ENCODE peak calls at places on chromosomes 16 and 17, in ten cellular contexts. K, Q, W, V, O, L, B, H, U and N are unnamed samples.

GRCh38 chr16:50123417-50123816 is 29.7 kb upstream of the TENT4B start:
- DNase-seq in O (no peak), L (no peak), V (no peak), U (no peak), H (no peak), Q (no peak), K (no peak), B (no peak), W (no peak), N (no peak)

GRCh38 chr16:73025506-73026131 is 22.3 kb downstream of the ZFHX3 start:
- DNase-seq in K (no peak), V (no peak), H (no peak), B (peak; percentile 77), U (no peak), O (no peak), L (no peak), W (no peak), Q (no peak), N (no peak)

GRCh38 chr17:32970281-32970680 is 21.4 kb upstream of the SPACA3 start:
- DNase-seq in W (no peak), H (no peak), L (no peak), O (no peak), V (no peak), K (no peak), U (no peak), Q (no peak), B (peak; percentile 16), N (no peak)

GRCh38 chr17:74737299-74738050 is 419 bp downstream of the RAB37 start:
- DNase-seq in H (no peak), K (peak; percentile 72), U (no peak), V (no peak), B (no peak), O (peak; percentile 77), L (no peak), Q (no peak), W (no peak), N (peak; percentile 66)

GRCh38 chr17:78318407-78318806 is 41.5 kb downstream of the SOCS3 start:
- DNase-seq in U (no peak), V (no peak), W (no peak), B (no peak), K (no peak), L (no peak), O (no peak), H (no peak), Q (no peak), N (no peak)

GRCh38 chr17:27523712-27524111 is 67.5 kb downstream of the KSR1 start:
- DNase-seq in U (no peak), H (no peak), V (no peak), Q (peak; percentile 36), L (no peak), W (no peak), K (no peak), B (no peak), O (no peak), N (no peak)

GRCh38 chr16:23317266-23317661 is 15.2 kb downstream of the SCNN1B start:
- DNase-seq in K (peak; percentile 50), W (peak; percentile 83), V (no peak), U (peak; percentile 88), H (no peak), Q (no peak), O (no peak), B (no peak), L (peak; percentile 61), N (no peak)

GRCh38 chr17:78375401-78376079 is 2.9 kb upstream of the PGS1 start:
- DNase-seq in Q (no peak), B (peak; percentile 98), U (peak; percentile 89), V (peak; percentile 88), O (no peak), H (no peak), K (peak; percentile 60), W (peak; percentile 80), L (no peak), N (no peak)

GRCh38 chr17:79840204-79840988 is 1.2 kb upstream of the CBX4 start:
- DNase-seq in H (no peak), L (peak; percentile 75), W (peak; percentile 85), K (peak; percentile 54), B (peak; percentile 69), V (no peak), Q (peak; percentile 27), U (peak; percentile 75), O (peak; percentile 63), N (no peak)

GRCh38 chr17:15469260-15469659 is 1.8 kb upstream of the CDRT4 start:
- DNase-seq in O (no peak), W (no peak), Q (no peak), L (no peak), K (no peak), H (no peak), U (no peak), V (no peak), B (peak; percentile 48), N (no peak)

GRCh38 chr17:6069611-6070279 is 434 bp upstream of the WSCD1 start:
- DNase-seq in W (no peak), O (no peak), K (peak; percentile 21), H (no peak), L (no peak), U (no peak), Q (no peak), V (no peak), B (no peak), N (no peak)

GRCh38 chr17:75081611-75082540 is 5.9 kb upstream of the SLC16A5 start:
- DNase-seq in O (no peak), Q (no peak), L (no peak), K (no peak), U (no peak), H (no peak), V (no peak), B (no peak), W (no peak), N (no peak)

GRCh38 chr16:63287411-63287810 is 1251.2 kb upstream of the CDH8 start:
- DNase-seq in K (no peak), U (no peak), Q (no peak), H (no peak), V (no peak), O (no peak), B (no peak), W (no peak), L (no peak), N (no peak)

GRCh38 chr17:71486171-71486740 is 634.6 kb upstream of the SOX9 start:
- DNase-seq in K (no peak), U (no peak), Q (no peak), V (no peak), O (no peak), B (no peak), W (no peak), L (no peak), H (no peak), N (no peak)

GRCh38 chr16:53761967-53762726 is 58.2 kb downstream of the FTO start:
- DNase-seq in U (no peak), H (no peak), Q (no peak), L (no peak), K (peak; percentile 56), V (no peak), W (no peak), B (no peak), O (no peak), N (no peak)

GRCh38 chr17:17682737-17683675 is 1.7 kb downstream of the RAI1 start:
- DNase-seq in B (peak; percentile 89), L (peak; percentile 75), Q (peak; percentile 61), W (peak; percentile 88), U (peak; percentile 64), V (peak; percentile 59), O (peak; percentile 59), H (peak; percentile 56), K (peak; percentile 74), N (peak; percentile 65)

GRCh38 chr17:76840884-76841775 is 27.1 kb upstream of the MGAT5B start:
- DNase-seq in O (no peak), V (no peak), W (no peak), B (no peak), L (no peak), K (no peak), U (no peak), H (no peak), Q (no peak), N (no peak)

GRCh38 chr17:65261152-65261551 is 124.0 kb downstream of the RGS9 start:
- DNase-seq in W (no peak), K (no peak), V (no peak), O (peak; percentile 39), H (no peak), Q (no peak), U (no peak), B (no peak), L (no peak), N (no peak)
- TF ChIP-seq CTCF in W (no peak), K (no peak), V (no peak), O (no peak), H (no peak), Q (no peak), U (no peak), B (no peak), L (no peak), N (no peak)

GRCh38 chr16:81815429-81815766 is 36.3 kb downstream of the PLCG2 start:
- DNase-seq in U (no peak), W (no peak), O (no peak), B (no peak), L (no peak), Q (no peak), V (no peak), H (no peak), K (no peak), N (no peak)
- TF ChIP-seq CTCF in U (no peak), W (no peak), O (no peak), B (no peak), L (no peak), Q (no peak), V (no peak), H (no peak), K (no peak), N (no peak)

DNA sequence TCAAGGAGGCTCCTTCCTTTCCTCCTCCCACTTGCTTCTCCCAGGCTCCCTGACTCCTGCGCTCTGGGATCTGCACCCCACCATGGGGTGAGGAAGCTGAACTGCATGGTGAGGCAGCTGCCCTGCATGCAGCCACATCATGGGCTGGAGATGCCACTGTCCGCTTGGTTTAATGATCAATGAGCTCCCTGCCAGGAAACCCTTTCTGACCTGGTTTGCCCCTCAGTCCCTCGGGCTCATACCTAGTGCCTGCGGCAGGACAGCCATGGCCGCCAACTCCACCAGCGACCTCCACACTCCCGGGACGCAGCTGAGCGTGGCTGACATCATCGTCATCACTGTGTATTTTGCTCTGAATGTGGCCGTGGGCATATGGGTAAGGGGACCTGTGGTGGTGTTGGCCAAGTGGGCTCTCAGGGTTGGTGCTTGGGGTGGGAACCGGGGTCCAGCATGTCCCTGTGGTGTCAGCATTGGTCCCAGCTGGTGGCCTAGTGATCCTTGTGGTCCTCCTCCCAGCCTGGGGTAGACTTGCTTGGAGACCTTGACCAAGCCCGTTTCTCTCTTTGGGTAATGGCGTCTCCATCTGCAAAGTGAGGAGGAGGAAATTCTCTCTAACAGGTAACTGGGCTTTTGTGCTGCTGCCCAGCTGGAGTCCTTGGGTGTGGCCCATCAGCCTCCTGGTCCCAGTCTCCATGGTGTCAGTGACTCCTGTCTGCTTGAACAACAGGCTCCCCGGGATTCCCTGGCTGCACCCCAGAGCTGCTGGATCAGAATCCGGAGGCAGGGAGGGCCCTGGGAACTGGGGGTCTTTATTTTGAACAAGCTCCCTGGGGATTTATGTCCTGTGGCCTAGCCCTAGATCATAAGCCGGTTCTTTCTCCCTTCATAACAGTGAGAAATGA is at the start of gene SLC5A10:
- DNase-seq in B (no peak), L (no peak), O (peak; percentile 52), K (peak; percentile 51), H (no peak), V (no peak), U (no peak), Q (no peak), W (peak; percentile 46), N (no peak)
- TF ChIP-seq CTCF in B (peak; percentile 33), L (no peak), O (no peak), K (no peak), H (peak; percentile 27), V (peak; percentile 37), U (no peak), Q (peak; percentile 36), W (no peak), N (no peak)

GRCh38 chr16:14545346-14545884 is 84.6 kb downstream of the PARN start:
- DNase-seq in Q (no peak), U (no peak), H (no peak), V (no peak), B (no peak), K (peak; percentile 92), L (peak; percentile 38), W (no peak), O (no peak), N (no peak)
- TF ChIP-seq CTCF in Q (no peak), U (no peak), H (no peak), V (no peak), B (no peak), K (no peak), L (no peak), W (no peak), O (no peak), N (no peak)